ENCODE peak calls at places on chromosome 6, in eight cellular contexts. V is tibial nerve, S is A549, X is HepG2, C is astrocyte of the spinal cord, A is lower lobe of right lung, F is IMR-90, M is fibroblast of the aortic adventitia. H is an unnamed sample.
A peak's percentile ranks its signal among the peaks of the same experiment; 100 is the strongest.

GRCh38 chr6:19827903-19828302 is 9.3 kb upstream of the ID4 start:
- DNase-seq in F (no peak), A (no peak), S (no peak), V (no peak), M (no peak), X (no peak), C (no peak), H (no peak)

GRCh38 chr6:157148391-157149323 is 174.7 kb downstream of the TMEM242 start:
- DNase-seq in A (no peak), S (peak; percentile 82), V (peak; percentile 20), M (peak; percentile 90), C (peak; percentile 96), X (no peak), F (peak; percentile 98), H (no peak)

GRCh38 chr6:149450679-149451360 is 34.0 kb downstream of the ZC3H12D start:
- DNase-seq in C (no peak), A (peak; percentile 68), S (no peak), X (no peak), V (no peak), M (no peak), F (no peak), H (no peak)

GRCh38 chr6:130968486-130968885 is 94.6 kb downstream of the EPB41L2 start:
- DNase-seq in V (peak; percentile 25), F (peak; percentile 35), S (no peak), A (no peak), M (peak; percentile 46), X (no peak), C (no peak), H (no peak)

GRCh38 chr6:85405175-85405852 is 44.6 kb upstream of the NT5E start:
- DNase-seq in M (peak; percentile 63), A (no peak), V (no peak), S (peak; percentile 89), F (peak; percentile 55), C (peak; percentile 77), X (peak; percentile 98), H (no peak)

GRCh38 chr6:97689078-97689754 is 406.2 kb upstream of the MMS22L start:
- DNase-seq in F (no peak), M (no peak), A (no peak), X (no peak), C (no peak), V (no peak), S (no peak), H (no peak)

GRCh38 chr6:91081452-91082067 is 494.7 kb upstream of the MAP3K7 start:
- DNase-seq in F (peak; percentile 52), M (peak; percentile 38), X (peak; percentile 25), A (no peak), V (peak; percentile 49), S (peak; percentile 37), C (peak; percentile 79), H (no peak)

GRCh38 chr6:41836022-41836659 is 48.6 kb downstream of the TOMM6 start:
- DNase-seq in F (peak; percentile 41), V (no peak), X (no peak), S (no peak), A (no peak), C (peak; percentile 50), M (peak; percentile 4), H (no peak)

GRCh38 chr6:150241751-150242150 is 98.9 kb downstream of the PPP1R14C start:
- DNase-seq in F (no peak), S (no peak), C (no peak), A (no peak), X (no peak), V (no peak), M (no peak), H (no peak)

GRCh38 chr6:146028250-146028789 is 542 bp upstream of the GRM1 start:
- DNase-seq in M (peak; percentile 56), V (peak; percentile 22), F (peak; percentile 42), X (peak; percentile 36), C (peak; percentile 63), S (peak; percentile 34), A (peak; percentile 63), H (no peak)

GRCh38 chr6:146028835-146029572 is at the start of gene GRM1:
- DNase-seq in C (no peak), M (no peak), S (no peak), X (no peak), A (no peak), F (no peak), V (no peak), H (no peak)

GRCh38 chr6:146029573-146030184 is 817 bp downstream of the GRM1 start:
- DNase-seq in F (no peak), X (no peak), V (no peak), A (no peak), C (no peak), S (no peak), M (no peak), H (no peak)

GRCh38 chr6:146026873-146027272 is 2.0 kb upstream of the GRM1 start:
- DNase-seq in A (no peak), V (no peak), C (no peak), X (no peak), M (no peak), F (no peak), S (no peak), H (no peak)

GRCh38 chr6:146027586-146028249 is 1.1 kb upstream of the GRM1 start:
- DNase-seq in A (no peak), M (no peak), S (peak; percentile 1), V (no peak), F (no peak), C (no peak), X (no peak), H (no peak)
- TF ChIP-seq CTCF in A (no peak), M (no peak), S (no peak), V (no peak), F (no peak), C (no peak), X (no peak), H (no peak)

GRCh38 chr6:14320342-14320741 is 202.8 kb downstream of the CD83 start:
- DNase-seq in M (no peak), C (no peak), X (no peak), A (no peak), S (no peak), F (no peak), V (no peak), H (no peak)

GRCh38 chr6:14317616-14318015 is 200.0 kb downstream of the CD83 start:
- DNase-seq in M (no peak), A (no peak), S (no peak), F (no peak), V (no peak), X (no peak), C (no peak), H (no peak)

GRCh38 chr6:14313220-14313619 is 195.6 kb downstream of the CD83 start:
- DNase-seq in M (no peak), S (no peak), C (no peak), F (no peak), V (no peak), X (no peak), A (no peak), H (no peak)

GRCh38 chr6:14315353-14315752 is 197.8 kb downstream of the CD83 start:
- DNase-seq in V (no peak), X (no peak), M (no peak), A (no peak), S (no peak), F (no peak), C (no peak), H (no peak)

GRCh38 chr6:14316911-14317535 is 199.5 kb downstream of the CD83 start:
- DNase-seq in M (no peak), C (no peak), F (no peak), X (no peak), S (no peak), A (no peak), V (no peak), H (no peak)
- TF ChIP-seq CTCF in M (no peak), C (peak; percentile 22), F (no peak), X (peak; percentile 39), S (peak; percentile 25), A (no peak), V (no peak), H (no peak)

GRCh38 chr6:15259766-15260098 is 13.9 kb downstream of the JARID2 start:
- DNase-seq in M (no peak), X (no peak), F (no peak), V (no peak), A (no peak), S (no peak), C (no peak), H (no peak)

GRCh38 chr6:15253107-15254073 is 7.5 kb downstream of the JARID2 start:
- DNase-seq in S (no peak), F (no peak), M (no peak), C (no peak), A (no peak), V (no peak), X (no peak), H (no peak)

GRCh38 chr6:15255481-15256414 is 9.9 kb downstream of the JARID2 start:
- DNase-seq in C (no peak), M (no peak), V (no peak), X (no peak), F (no peak), S (no peak), A (no peak), H (no peak)

GRCh38 chr6:15254074-15254975 is 8.5 kb downstream of the JARID2 start:
- DNase-seq in S (peak; percentile 41), X (peak; percentile 48), V (no peak), M (no peak), A (no peak), C (no peak), F (no peak), H (no peak)

GRCh38 chr6:15256538-15257222 is 10.8 kb downstream of the JARID2 start:
- DNase-seq in C (no peak), V (no peak), S (no peak), M (no peak), F (no peak), X (no peak), A (no peak), H (no peak)
- TF ChIP-seq CTCF in C (no peak), V (no peak), S (no peak), M (no peak), F (no peak), X (no peak), A (no peak), H (no peak)

GRCh38 chr6:112911949-112912348 is 564.8 kb downstream of the RFPL4B start:
- DNase-seq in M (peak; percentile 59), X (no peak), S (no peak), A (no peak), V (peak; percentile 7), F (no peak), C (no peak), H (no peak)

GRCh38 chr6:112909781-112910180 is 562.7 kb downstream of the RFPL4B start:
- DNase-seq in C (no peak), V (no peak), F (peak; percentile 3), S (no peak), A (no peak), X (no peak), M (peak; percentile 33), H (no peak)

GRCh38 chr6:112903361-112903760 is 556.2 kb downstream of the RFPL4B start:
- DNase-seq in A (no peak), M (no peak), F (no peak), X (no peak), C (no peak), V (no peak), S (no peak), H (no peak)

GRCh38 chr6:112910256-112910655 is 563.1 kb downstream of the RFPL4B start:
- DNase-seq in M (peak; percentile 50), S (no peak), X (no peak), C (peak; percentile 50), A (no peak), F (peak; percentile 60), V (no peak), H (no peak)

DNA sequence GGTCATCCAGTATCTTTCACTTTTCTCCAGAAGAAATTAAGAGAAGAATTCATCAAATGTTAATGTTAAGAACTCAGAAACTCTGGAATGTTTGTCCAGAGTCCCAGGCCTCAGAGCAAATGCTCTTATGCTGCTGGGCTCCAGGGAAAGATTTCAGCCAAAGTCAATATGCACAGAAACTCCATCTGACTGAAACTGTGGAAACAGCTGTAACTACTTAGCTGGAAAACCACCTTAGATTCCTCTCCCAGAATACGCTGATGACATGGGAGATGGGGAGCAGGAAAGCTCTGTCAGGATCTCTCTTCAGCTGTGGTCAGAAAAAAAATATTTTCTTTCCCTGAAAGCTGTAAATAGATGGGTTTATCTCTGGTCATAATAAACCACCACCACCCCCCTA is 559.6 kb downstream of the RFPL4B start:
- DNase-seq in C (peak; percentile 97), A (no peak), S (no peak), F (peak; percentile 89), V (peak; percentile 52), X (peak; percentile 4), M (peak; percentile 98), H (no peak)
- TF ChIP-seq CTCF in C (no peak), A (no peak), S (no peak), F (no peak), V (no peak), X (no peak), M (no peak), H (no peak)